ENCODE peak calls at places on chromosomes 3 and 15, in seven cellular contexts. V is NCI-H524, Q is BE2C, O is colonic mucosa, U is T-helper 2 cell, P is iris pigment epithelial cell, A is HS-5. T is an unnamed sample.

GRCh38 chr15:25091421-25092158 is 136.8 kb downstream of the SNRPN start:
- DNase-seq in A (no peak), U (no peak), P (no peak), V (no peak), Q (no peak), O (no peak), T (no peak)

GRCh38 chr3:141446737-141447136 is 40.1 kb upstream of the RASA2 start:
- DNase-seq in Q (no peak), U (no peak), P (no peak), O (no peak), A (no peak), V (no peak), T (no peak)

GRCh38 chr3:181446741-181447140 is 265.0 kb upstream of the SOX2 start:
- DNase-seq in V (no peak), U (no peak), P (no peak), A (no peak), O (no peak), Q (no peak), T (no peak)

GRCh38 chr3:16477501-16477900 is 36.0 kb downstream of the RFTN1 start:
- DNase-seq in Q (no peak), U (no peak), P (peak), A (no peak), V (no peak), O (no peak), T (no peak)

GRCh38 chr15:79101866-79102581 is 11.4 kb upstream of the RASGRF1 start:
- DNase-seq in A (peak), U (no peak), Q (no peak), O (no peak), V (no peak), P (peak), T (no peak)

GRCh38 chr15:90857337-90857736 is 11.1 kb upstream of the FURIN start:
- DNase-seq in Q (no peak), A (no peak), U (no peak), O (peak), P (no peak), V (no peak), T (no peak)

GRCh38 chr15:41276821-41277220 is 45.8 kb downstream of the CHP1 start:
- DNase-seq in O (no peak), V (no peak), U (no peak), Q (no peak), P (no peak), A (no peak), T (no peak)

GRCh38 chr3:8371085-8371551 is 130.5 kb upstream of the LMCD1 start:
- DNase-seq in P (peak), Q (no peak), U (no peak), O (no peak), A (no peak), V (peak), T (peak)

GRCh38 chr3:62875103-62876002 is at the start of gene CADPS:
- DNase-seq in V (peak), O (peak), Q (peak), U (no peak), A (no peak), P (no peak), T (no peak)

GRCh38 chr15:35980719-35981118 is 434.8 kb upstream of the DPH6 start:
- DNase-seq in O (no peak), V (no peak), P (peak), A (peak), Q (no peak), U (no peak), T (no peak)

GRCh38 chr15:66294157-66294931 is 976 bp downstream of the DIS3L start:
- DNase-seq in U (peak), A (peak), V (peak), P (peak), O (peak), Q (peak), T (peak)

GRCh38 chr3:100335137-100335833 is 728 bp downstream of the NIT2 start:
- DNase-seq in U (no peak), A (no peak), P (peak), V (peak), Q (peak), O (peak), T (peak)

GRCh38 chr3:12442654-12443501 is 41.4 kb upstream of the TSEN2 start:
- DNase-seq in A (no peak), Q (no peak), U (no peak), V (peak), P (no peak), O (no peak), T (no peak)

GRCh38 chr3:147943265-147943945 is 534.2 kb downstream of the ZIC1 start:
- DNase-seq in P (peak), Q (no peak), A (peak), O (no peak), V (no peak), U (no peak), T (no peak)

GRCh38 chr3:159191454-159191853 is 389.6 kb downstream of the MFSD1 start:
- DNase-seq in P (peak), Q (no peak), U (no peak), A (peak), V (no peak), O (no peak), T (no peak)

GRCh38 chr15:92670625-92671024 is 15.1 kb upstream of the FAM174B start:
- DNase-seq in O (no peak), A (no peak), U (no peak), P (no peak), V (peak), Q (no peak), T (no peak)

GRCh38 chr3:103203431-103203830 is 768.6 kb downstream of the ZPLD1 start:
- DNase-seq in V (no peak), Q (no peak), P (no peak), U (no peak), O (no peak), A (no peak), T (no peak)

GRCh38 chr3:130976706-130977105 is 49.9 kb downstream of the ASTE1 start:
- DNase-seq in A (no peak), Q (no peak), V (no peak), O (no peak), P (no peak), U (no peak), T (no peak)

GRCh38 chr3:62597481-62597880 is 224.1 kb upstream of the FEZF2 start:
- DNase-seq in A (no peak), O (no peak), Q (no peak), V (no peak), P (no peak), U (no peak), T (no peak)

GRCh38 chr3:71416868-71417267 is 166.7 kb downstream of the FOXP1 start:
- DNase-seq in O (no peak), A (no peak), Q (peak), V (peak), P (no peak), U (peak), T (no peak)

GRCh38 chr3:156997351-156997750 is 162.6 kb downstream of the CCNL1 start:
- DNase-seq in V (no peak), P (no peak), A (no peak), O (no peak), U (no peak), Q (no peak), T (no peak)

GRCh38 chr3:25472153-25472552 is 44.1 kb downstream of the RARB start:
- DNase-seq in Q (no peak), O (no peak), A (no peak), U (no peak), V (peak), P (no peak), T (no peak)

GRCh38 chr3:126256256-126256655 is 75.9 kb upstream of the ALDH1L1 start:
- DNase-seq in P (no peak), A (no peak), V (no peak), U (no peak), Q (no peak), O (no peak), T (no peak)

GRCh38 chr3:16860234-16860633 is 24.5 kb upstream of the PLCL2 start:
- DNase-seq in Q (no peak), P (no peak), U (no peak), A (no peak), O (no peak), V (no peak), T (no peak)

GRCh38 chr3:194686816-194687637 is 1.3 kb downstream of the FAM43A start:
- DNase-seq in U (peak), P (peak), O (peak), V (peak), Q (peak), A (no peak), T (no peak)